ENCODE peak calls at places on chromosomes 7 and 10, in ten cellular contexts. J, W, Y, N, G, S, D, P, E and F are unnamed samples.

GRCh38 chr7:13920053-13920697 is 69.3 kb downstream of the ETV1 start:
- DNase-seq in E (peak), S (no peak), P (peak), Y (peak), D (no peak), J (peak), G (peak), N (peak), W (no peak), F (no peak)

GRCh38 chr10:112424658-112425057 is 22.1 kb downstream of the ZDHHC6 start:
- DNase-seq in D (no peak), N (no peak), Y (no peak), G (no peak), P (no peak), E (no peak), S (no peak), W (no peak), J (no peak), F (no peak)

GRCh38 chr10:34768261-34768971 is 46.7 kb downstream of the PARD3 start:
- DNase-seq in E (no peak), S (peak), D (peak), Y (peak), G (peak), N (no peak), J (peak), W (no peak), P (peak), F (no peak)

GRCh38 chr10:109689785-109690184 is 233.5 kb downstream of the XPNPEP1 start:
- DNase-seq in E (no peak), W (no peak), J (no peak), P (no peak), G (no peak), S (no peak), Y (no peak), N (no peak), D (no peak), F (no peak)

GRCh38 chr7:86939197-86939814 is 120.1 kb downstream of the ELAPOR2 start:
- DNase-seq in D (no peak), P (peak), J (peak), Y (peak), G (peak), S (no peak), W (no peak), E (peak), N (no peak), F (no peak)

GRCh38 chr7:7014827-7015610 is 167.3 kb upstream of the C1GALT1 start:
- DNase-seq in S (no peak), P (peak), D (no peak), J (no peak), Y (no peak), W (no peak), N (no peak), G (peak), E (no peak), F (no peak)

GRCh38 chr10:70549962-70550845 is 52.3 kb downstream of the PRF1 start:
- DNase-seq in W (peak), S (peak), J (peak), N (no peak), E (peak), D (no peak), Y (peak), G (peak), P (no peak), F (peak)

GRCh38 chr7:123757095-123757494 is 8.3 kb upstream of the WASL start:
- DNase-seq in S (no peak), P (no peak), D (no peak), W (no peak), N (no peak), J (no peak), Y (no peak), G (peak), E (no peak), F (no peak)

GRCh38 chr10:95785942-95786669 is 30.1 kb downstream of the ENTPD1 start:
- DNase-seq in G (no peak), N (no peak), P (no peak), Y (no peak), D (no peak), E (no peak), J (no peak), W (no peak), S (no peak), F (no peak)

GRCh38 chr10:112955736-112956421 is 5.8 kb downstream of the TCF7L2 start:
- DNase-seq in Y (peak), N (no peak), G (peak), P (no peak), W (no peak), J (no peak), D (no peak), S (no peak), E (peak), F (no peak)

GRCh38 chr7:21104124-21104500 is 317.4 kb upstream of the SP8 start:
- DNase-seq in J (peak), N (no peak), P (no peak), W (no peak), E (no peak), D (no peak), S (no peak), Y (no peak), G (no peak), F (no peak)

GRCh38 chr7:116511552-116512523 is 12.3 kb downstream of the CAV2 start:
- DNase-seq in D (no peak), P (no peak), N (peak), E (peak), J (no peak), W (peak), S (no peak), Y (peak), G (peak), F (no peak)

GRCh38 chr7:148697256-148697841 is 1.4 kb upstream of the CUL1 start:
- DNase-seq in E (peak), S (no peak), W (peak), P (no peak), D (no peak), J (peak), N (no peak), Y (no peak), G (peak), F (no peak)

GRCh38 chr10:110426294-110427153 is 71.2 kb upstream of the DUSP5 start:
- DNase-seq in P (no peak), Y (peak), W (peak), N (no peak), S (no peak), G (no peak), D (no peak), J (no peak), E (no peak), F (no peak)

GRCh38 chr10:74118794-74119193 is 31.8 kb downstream of the AP3M1 start:
- DNase-seq in S (no peak), N (no peak), Y (peak), J (no peak), P (no peak), G (peak), D (no peak), W (no peak), E (peak), F (no peak)

GRCh38 chr7:123682690-123683089 is 27.0 kb downstream of the LMOD2 start:
- DNase-seq in W (no peak), P (no peak), G (peak), E (peak), S (no peak), N (no peak), J (no peak), D (no peak), Y (peak), F (no peak)

GRCh38 chr10:24435374-24435773 is 226.4 kb downstream of the KIAA1217 start:
- DNase-seq in Y (no peak), D (no peak), G (peak), J (no peak), N (no peak), S (no peak), E (peak), W (no peak), P (no peak), F (no peak)

GRCh38 chr7:8133955-8134733 is 127.8 kb downstream of the ICA1 start:
- DNase-seq in P (no peak), G (peak), N (no peak), Y (no peak), S (no peak), W (peak), E (no peak), J (no peak), D (no peak), F (no peak)

GRCh38 chr10:96880575-96880974 is 48.5 kb downstream of the LCOR start:
- DNase-seq in S (no peak), P (no peak), W (no peak), J (no peak), Y (no peak), N (no peak), E (no peak), G (peak), D (no peak), F (no peak)

GRCh38 chr10:3898821-3899220 is 113.8 kb upstream of the KLF6 start:
- DNase-seq in J (peak), Y (peak), E (no peak), N (peak), P (no peak), D (no peak), G (peak), W (no peak), S (no peak), F (no peak)

GRCh38 chr10:92354587-92354986 is 63.6 kb downstream of the MARCHF5 start:
- DNase-seq in D (no peak), J (no peak), N (no peak), G (no peak), S (no peak), P (no peak), Y (no peak), E (no peak), W (no peak), F (no peak)

GRCh38 chr7:50304158-50304910 is at the start of gene IKZF1:
- DNase-seq in S (peak), Y (no peak), N (no peak), D (no peak), G (peak), J (peak), E (peak), W (peak), P (peak), F (peak)

GRCh38 chr10:51804861-51805260 is 105.5 kb upstream of the CSTF2T start:
- DNase-seq in J (no peak), D (no peak), E (peak), P (no peak), N (no peak), S (no peak), W (no peak), Y (no peak), G (peak), F (no peak)

GRCh38 chr7:117270371-117270770 is 52.5 kb downstream of the WNT2 start:
- DNase-seq in P (no peak), D (no peak), N (no peak), E (peak), G (no peak), W (no peak), Y (peak), J (no peak), S (no peak), F (no peak)

GRCh38 chr10:78976825-78977760 is 91.7 kb upstream of the ZMIZ1 start:
- DNase-seq in D (no peak), P (no peak), W (no peak), S (no peak), J (no peak), G (no peak), N (no peak), E (peak), Y (no peak), F (no peak)

GRCh38 chr10:82796510-82796909 is 921.5 kb downstream of the NRG3 start:
- DNase-seq in G (no peak), E (peak), S (no peak), D (no peak), N (no peak), W (no peak), J (no peak), Y (no peak), P (no peak), F (no peak)